ENCODE peak calls at places on chromosomes 7 and 10, in six cellular contexts. One of them, this sample, is unnamed. For H3K9me3, the result is how much of the 10 kb centered on the place peaks cover.

GRCh38 chr10:14803827-14804226 is 29.1 kb upstream of the FAM107B start:
- DNase-seq in kidney: no peak
- DNase-seq in PC-9: no peak
- DNase-seq in esophagus squamous epithelium: no peak
- DNase-seq in stomach: no peak
- DNase-seq in heart right ventricle: no peak
- DNase-seq in this sample: no peak

GRCh38 chr7:78539825-78540224 is 741.3 kb downstream of the PHTF2 start:
- DNase-seq in esophagus squamous epithelium: no peak
- DNase-seq in kidney: no peak
- DNase-seq in heart right ventricle: no peak
- DNase-seq in PC-9: no peak
- DNase-seq in stomach: no peak
- DNase-seq in this sample: no peak

GRCh38 chr10:2791774-2792443 is 275.4 kb upstream of the PFKP start:
- DNase-seq in PC-9: no peak
- DNase-seq in heart right ventricle: no peak
- DNase-seq in esophagus squamous epithelium: no peak
- DNase-seq in stomach: no peak
- DNase-seq in kidney: no peak
- DNase-seq in this sample: no peak

GRCh38 chr7:155398944-155399343 is 59.0 kb upstream of the EN2 start:
- DNase-seq in heart right ventricle: no peak
- DNase-seq in kidney: peak
- DNase-seq in PC-9: no peak
- DNase-seq in stomach: no peak
- DNase-seq in esophagus squamous epithelium: no peak
- DNase-seq in this sample: no peak

GRCh38 chr7:100681491-100682227 is 8.1 kb downstream of the GNB2 start:
- DNase-seq in stomach: no peak
- DNase-seq in kidney: peak
- DNase-seq in PC-9: no peak
- DNase-seq in esophagus squamous epithelium: no peak
- DNase-seq in heart right ventricle: no peak
- DNase-seq in this sample: no peak

GRCh38 chr10:26637521-26638275 is 59.8 kb upstream of the PDSS1 start:
- DNase-seq in stomach: no peak
- DNase-seq in kidney: peak
- DNase-seq in esophagus squamous epithelium: no peak
- DNase-seq in heart right ventricle: no peak
- DNase-seq in PC-9: no peak
- DNase-seq in this sample: no peak

GRCh38 chr7:46145412-46145811 is 224.3 kb upstream of the IGFBP3 start:
- DNase-seq in PC-9: peak
- DNase-seq in kidney: no peak
- DNase-seq in heart right ventricle: no peak
- DNase-seq in stomach: no peak
- DNase-seq in esophagus squamous epithelium: no peak
- DNase-seq in this sample: peak

GRCh38 chr7:157352506-157352905 is 15.7 kb downstream of the DNAJB6 start:
- DNase-seq in heart right ventricle: no peak
- DNase-seq in esophagus squamous epithelium: no peak
- DNase-seq in PC-9: no peak
- DNase-seq in stomach: no peak
- DNase-seq in kidney: no peak
- DNase-seq in this sample: no peak

GRCh38 chr7:153934629-153935028 is 117.6 kb upstream of the DPP6 start:
- DNase-seq in kidney: no peak
- DNase-seq in heart right ventricle: no peak
- DNase-seq in stomach: no peak
- DNase-seq in esophagus squamous epithelium: no peak
- DNase-seq in PC-9: no peak
- DNase-seq in this sample: no peak

GRCh38 chr7:110534241-110534931 is 556.5 kb upstream of the LRRN3 start:
- DNase-seq in heart right ventricle: no peak
- DNase-seq in PC-9: peak
- DNase-seq in kidney: no peak
- DNase-seq in esophagus squamous epithelium: no peak
- DNase-seq in stomach: no peak
- DNase-seq in this sample: no peak

GRCh38 chr7:82699773-82700186 is 256.2 kb upstream of the CACNA2D1 start:
- DNase-seq in kidney: no peak
- DNase-seq in esophagus squamous epithelium: no peak
- DNase-seq in stomach: peak
- DNase-seq in PC-9: peak
- DNase-seq in heart right ventricle: no peak
- DNase-seq in this sample: no peak

GRCh38 chr10:72334832-72335393 is 19.8 kb downstream of the DNAJB12 start:
- DNase-seq in esophagus squamous epithelium: peak
- DNase-seq in stomach: peak
- DNase-seq in kidney: peak
- DNase-seq in heart right ventricle: peak
- DNase-seq in PC-9: peak
- DNase-seq in this sample: no peak

GRCh38 chr10:72333111-72334012 is 21.4 kb downstream of the DNAJB12 start:
- DNase-seq in esophagus squamous epithelium: no peak
- DNase-seq in PC-9: no peak
- DNase-seq in heart right ventricle: no peak
- DNase-seq in kidney: peak
- DNase-seq in stomach: no peak
- DNase-seq in this sample: no peak

GRCh38 chr10:72335394-72336258 is 19.1 kb downstream of the DNAJB12 start:
- DNase-seq in PC-9: peak
- DNase-seq in stomach: peak
- DNase-seq in esophagus squamous epithelium: peak
- DNase-seq in kidney: peak
- DNase-seq in heart right ventricle: peak
- DNase-seq in this sample: no peak

GRCh38 chr10:72332423-72333110 is 22.2 kb downstream of the DNAJB12 start:
- DNase-seq in PC-9: no peak
- DNase-seq in kidney: peak
- DNase-seq in heart right ventricle: no peak
- DNase-seq in stomach: no peak
- DNase-seq in esophagus squamous epithelium: no peak
- DNase-seq in this sample: no peak

DNA sequence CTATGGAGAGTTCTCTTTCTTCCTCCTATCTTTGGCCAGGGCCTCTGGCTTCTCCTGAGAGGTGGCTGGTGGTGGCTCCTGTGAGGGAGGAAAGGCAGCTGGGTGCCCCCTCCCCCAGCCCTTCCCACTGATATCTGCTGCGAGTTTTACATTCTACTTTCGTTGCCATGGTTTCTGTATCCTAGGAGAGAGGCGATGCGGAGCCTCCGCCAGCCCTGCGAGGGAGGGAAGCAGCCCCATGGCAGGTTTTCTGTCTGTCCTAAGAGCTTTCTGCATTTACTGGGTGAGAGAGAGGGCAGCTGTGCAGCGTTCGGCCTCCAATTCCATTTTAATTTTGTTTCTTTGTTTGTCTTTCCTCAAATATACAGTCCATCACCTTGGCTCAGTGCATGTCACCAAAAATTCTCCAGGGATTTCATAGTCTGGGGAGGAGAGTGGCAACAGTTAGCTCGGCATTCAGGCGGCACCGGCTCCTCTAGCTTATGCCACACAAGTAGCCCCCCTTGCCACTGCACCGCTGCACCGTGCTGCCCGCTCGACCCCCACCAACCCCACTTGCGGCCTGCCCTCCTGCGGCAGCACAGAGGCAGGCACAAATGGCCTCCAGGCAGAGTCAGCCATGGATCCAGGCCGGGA is 20.4 kb downstream of the DNAJB12 start:
- DNase-seq in esophagus squamous epithelium: no peak
- DNase-seq in stomach: no peak
- DNase-seq in PC-9: no peak
- DNase-seq in kidney: peak
- DNase-seq in heart right ventricle: no peak
- DNase-seq in this sample: peak
- H3K27ac ChIP-seq in esophagus squamous epithelium: peak
- H3K27ac ChIP-seq in stomach: peak
- H3K27ac ChIP-seq in PC-9: no peak
- H3K27ac ChIP-seq in kidney: peak
- H3K27ac ChIP-seq in heart right ventricle: peak
- H3K27ac ChIP-seq in this sample: peak

GRCh38 chr10:133568287-133568614 is 2.9 kb upstream of the SYCE1 start:
- DNase-seq in heart right ventricle: no peak
- DNase-seq in esophagus squamous epithelium: no peak
- DNase-seq in kidney: no peak
- DNase-seq in PC-9: no peak
- DNase-seq in stomach: no peak
- DNase-seq in this sample: no peak
- H3K9me3 ChIP-seq in heart right ventricle: under half
- H3K9me3 ChIP-seq in esophagus squamous epithelium: under half
- H3K9me3 ChIP-seq in kidney: under half
- H3K9me3 ChIP-seq in PC-9: under half
- H3K9me3 ChIP-seq in stomach: under half
- H3K9me3 ChIP-seq in this sample: under half

GRCh38 chr10:33142290-33142689 is 184.3 kb upstream of the ITGB1 start:
- DNase-seq in stomach: no peak
- DNase-seq in esophagus squamous epithelium: no peak
- DNase-seq in PC-9: no peak
- DNase-seq in heart right ventricle: peak
- DNase-seq in kidney: no peak
- DNase-seq in this sample: peak

GRCh38 chr10:33146189-33146524 is 188.1 kb upstream of the ITGB1 start:
- DNase-seq in kidney: no peak
- DNase-seq in heart right ventricle: no peak
- DNase-seq in stomach: no peak
- DNase-seq in esophagus squamous epithelium: no peak
- DNase-seq in PC-9: no peak
- DNase-seq in this sample: no peak

GRCh38 chr10:33143160-33143728 is 185.2 kb upstream of the ITGB1 start:
- DNase-seq in stomach: no peak
- DNase-seq in kidney: no peak
- DNase-seq in PC-9: no peak
- DNase-seq in esophagus squamous epithelium: no peak
- DNase-seq in heart right ventricle: no peak
- DNase-seq in this sample: no peak

GRCh38 chr10:33150146-33150545 is 184.3 kb downstream of the NRP1 start:
- DNase-seq in PC-9: no peak
- DNase-seq in stomach: no peak
- DNase-seq in esophagus squamous epithelium: no peak
- DNase-seq in kidney: no peak
- DNase-seq in heart right ventricle: no peak
- DNase-seq in this sample: peak

DNA sequence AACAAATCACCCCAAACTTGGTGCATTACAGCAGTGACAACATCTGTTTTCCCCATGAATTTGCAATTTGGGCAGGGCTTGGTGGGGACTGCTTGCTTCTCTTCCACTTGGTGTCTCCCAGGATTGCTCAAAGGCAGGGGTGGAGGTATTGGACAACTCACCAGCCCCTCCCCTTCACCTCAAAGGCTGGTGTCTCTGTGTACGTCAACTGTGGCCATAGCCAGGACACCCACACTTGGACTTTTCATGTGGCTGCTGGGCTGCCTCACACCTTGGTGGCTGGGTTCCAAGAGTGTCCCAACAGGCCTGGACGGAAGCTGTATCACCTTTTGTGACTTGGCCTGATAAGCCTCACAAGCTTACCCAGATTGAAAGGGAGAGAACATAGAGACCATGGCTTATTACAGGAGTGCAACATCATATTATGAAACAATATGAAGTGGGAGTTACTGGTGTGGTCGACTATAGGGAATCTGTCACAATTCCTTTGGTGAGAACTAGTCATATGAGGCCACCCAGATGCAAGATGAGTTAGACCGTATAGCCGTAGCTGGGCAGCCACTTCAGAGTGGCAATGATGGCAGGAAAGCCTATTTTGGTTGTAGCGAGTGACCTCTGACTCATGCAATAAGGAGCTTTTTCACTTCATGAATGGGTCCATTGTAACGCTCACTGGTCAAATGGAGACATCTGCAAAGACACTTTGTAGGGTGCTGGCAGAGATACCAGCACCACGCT is 187.6 kb upstream of the ITGB1 start:
- DNase-seq in heart right ventricle: no peak
- DNase-seq in kidney: no peak
- DNase-seq in esophagus squamous epithelium: no peak
- DNase-seq in PC-9: no peak
- DNase-seq in stomach: peak
- DNase-seq in this sample: peak
- H3K27ac ChIP-seq in heart right ventricle: no peak
- H3K27ac ChIP-seq in kidney: no peak
- H3K27ac ChIP-seq in esophagus squamous epithelium: no peak
- H3K27ac ChIP-seq in PC-9: no peak
- H3K27ac ChIP-seq in stomach: no peak
- H3K27ac ChIP-seq in this sample: no peak

GRCh38 chr10:96165726-96166125 is 35.6 kb downstream of the ZNF518A start:
- DNase-seq in PC-9: no peak
- DNase-seq in esophagus squamous epithelium: no peak
- DNase-seq in heart right ventricle: no peak
- DNase-seq in stomach: no peak
- DNase-seq in kidney: no peak
- DNase-seq in this sample: no peak
- H3K9me3 ChIP-seq in PC-9: under half
- H3K9me3 ChIP-seq in esophagus squamous epithelium: under half
- H3K9me3 ChIP-seq in heart right ventricle: under half
- H3K9me3 ChIP-seq in stomach: under half
- H3K9me3 ChIP-seq in kidney: under half
- H3K9me3 ChIP-seq in this sample: under half

DNA sequence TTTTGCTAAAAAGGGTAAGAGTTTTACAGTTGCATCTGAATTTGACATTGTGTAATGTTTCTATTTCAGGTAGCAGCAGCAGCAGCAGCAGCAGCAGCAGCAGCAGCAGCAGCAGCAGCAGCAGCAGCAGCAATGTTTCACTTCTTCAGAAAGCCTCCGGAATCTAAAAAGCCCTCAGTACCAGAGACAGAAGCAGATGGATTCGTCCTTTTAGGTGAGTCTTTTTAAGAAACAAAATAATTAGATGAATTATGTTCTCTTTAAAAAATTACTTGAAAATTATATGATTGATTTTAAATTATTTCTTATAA is 32.6 kb downstream of the UMAD1 start:
- DNase-seq in PC-9: no peak
- DNase-seq in heart right ventricle: no peak
- DNase-seq in esophagus squamous epithelium: no peak
- DNase-seq in kidney: no peak
- DNase-seq in stomach: no peak
- DNase-seq in this sample: no peak
- H3K27ac ChIP-seq in PC-9: no peak
- H3K27ac ChIP-seq in heart right ventricle: no peak
- H3K27ac ChIP-seq in esophagus squamous epithelium: no peak
- H3K27ac ChIP-seq in kidney: no peak
- H3K27ac ChIP-seq in stomach: no peak
- H3K27ac ChIP-seq in this sample: no peak

GRCh38 chr10:6365384-6365783 is 162.7 kb downstream of the PFKFB3 start:
- DNase-seq in heart right ventricle: no peak
- DNase-seq in esophagus squamous epithelium: no peak
- DNase-seq in stomach: peak
- DNase-seq in kidney: no peak
- DNase-seq in PC-9: no peak
- DNase-seq in this sample: no peak

GRCh38 chr10:6362879-6363278 is 160.1 kb downstream of the PFKFB3 start:
- DNase-seq in PC-9: no peak
- DNase-seq in kidney: no peak
- DNase-seq in heart right ventricle: no peak
- DNase-seq in esophagus squamous epithelium: no peak
- DNase-seq in stomach: no peak
- DNase-seq in this sample: no peak

GRCh38 chr10:6364283-6364682 is 161.6 kb downstream of the PFKFB3 start:
- DNase-seq in esophagus squamous epithelium: no peak
- DNase-seq in stomach: no peak
- DNase-seq in PC-9: no peak
- DNase-seq in kidney: no peak
- DNase-seq in heart right ventricle: no peak
- DNase-seq in this sample: no peak

GRCh38 chr10:6363516-6363915 is 160.8 kb downstream of the PFKFB3 start:
- DNase-seq in stomach: no peak
- DNase-seq in PC-9: no peak
- DNase-seq in kidney: no peak
- DNase-seq in heart right ventricle: no peak
- DNase-seq in esophagus squamous epithelium: no peak
- DNase-seq in this sample: no peak

GRCh38 chr10:6364893-6365292 is 162.2 kb downstream of the PFKFB3 start:
- DNase-seq in kidney: no peak
- DNase-seq in esophagus squamous epithelium: no peak
- DNase-seq in PC-9: no peak
- DNase-seq in heart right ventricle: no peak
- DNase-seq in stomach: no peak
- DNase-seq in this sample: no peak
- H3K9me3 ChIP-seq in kidney: under half
- H3K9me3 ChIP-seq in esophagus squamous epithelium: under half
- H3K9me3 ChIP-seq in PC-9: under half
- H3K9me3 ChIP-seq in heart right ventricle: under half
- H3K9me3 ChIP-seq in stomach: under half
- H3K9me3 ChIP-seq in this sample: under half

This sample was measured in cardiac muscle cell.